ENCODE peak calls at places on chromosomes 12 and 14, in eight cellular contexts. One of them, this sample, is unnamed.

GRCh38 chr14:65006251-65006721 is 19.6 kb downstream of the FNTB start:
- DNase-seq in fibroblast of the aortic adventitia: no peak
- DNase-seq in heart left ventricle: no peak
- DNase-seq in keratinocyte: no peak
- DNase-seq in GM06990: no peak
- DNase-seq in IMR-90: no peak
- DNase-seq in thyroid gland: no peak
- DNase-seq in fibroblast of lung: no peak
- DNase-seq in this sample: no peak

GRCh38 chr12:1630827-1631591 is 2.0 kb downstream of the WNT5B start:
- DNase-seq in fibroblast of the aortic adventitia: no peak
- DNase-seq in heart left ventricle: peak; percentile 56
- DNase-seq in keratinocyte: no peak
- DNase-seq in GM06990: no peak
- DNase-seq in IMR-90: peak; percentile 77
- DNase-seq in thyroid gland: no peak
- DNase-seq in fibroblast of lung: peak; percentile 47
- DNase-seq in this sample: no peak

GRCh38 chr12:97487470-97487869 is 24.9 kb downstream of the RMST start:
- DNase-seq in fibroblast of the aortic adventitia: no peak
- DNase-seq in heart left ventricle: no peak
- DNase-seq in keratinocyte: no peak
- DNase-seq in GM06990: no peak
- DNase-seq in IMR-90: no peak
- DNase-seq in thyroid gland: no peak
- DNase-seq in fibroblast of lung: no peak
- DNase-seq in this sample: no peak

GRCh38 chr12:92912052-92912451 is 17.0 kb downstream of the EEA1 start:
- DNase-seq in fibroblast of the aortic adventitia: peak; percentile 17
- DNase-seq in heart left ventricle: no peak
- DNase-seq in keratinocyte: peak; percentile 92
- DNase-seq in GM06990: peak; percentile 40
- DNase-seq in IMR-90: peak; percentile 32
- DNase-seq in thyroid gland: no peak
- DNase-seq in fibroblast of lung: peak; percentile 17
- DNase-seq in this sample: no peak

GRCh38 chr14:103136388-103137271 is 13.4 kb downstream of the TNFAIP2 start:
- DNase-seq in fibroblast of the aortic adventitia: peak; percentile 58
- DNase-seq in heart left ventricle: no peak
- DNase-seq in keratinocyte: no peak
- DNase-seq in GM06990: no peak
- DNase-seq in IMR-90: peak; percentile 73
- DNase-seq in thyroid gland: no peak
- DNase-seq in fibroblast of lung: peak; percentile 49
- DNase-seq in this sample: no peak

GRCh38 chr12:98424726-98425401 is 90.5 kb upstream of the TMPO start:
- DNase-seq in fibroblast of the aortic adventitia: peak; percentile 87
- DNase-seq in heart left ventricle: peak; percentile 55
- DNase-seq in keratinocyte: peak; percentile 69
- DNase-seq in GM06990: no peak
- DNase-seq in IMR-90: peak; percentile 73
- DNase-seq in thyroid gland: peak; percentile 73
- DNase-seq in fibroblast of lung: peak; percentile 68
- DNase-seq in this sample: peak; percentile 93

GRCh38 chr12:15163001-15163400 is 58.2 kb downstream of the RERG start:
- DNase-seq in fibroblast of the aortic adventitia: no peak
- DNase-seq in heart left ventricle: no peak
- DNase-seq in keratinocyte: no peak
- DNase-seq in GM06990: no peak
- DNase-seq in IMR-90: no peak
- DNase-seq in thyroid gland: no peak
- DNase-seq in fibroblast of lung: no peak
- DNase-seq in this sample: no peak

GRCh38 chr14:91417134-91417982 is at the start of gene CCDC88C:
- DNase-seq in fibroblast of the aortic adventitia: no peak
- DNase-seq in heart left ventricle: peak; percentile 65
- DNase-seq in keratinocyte: no peak
- DNase-seq in GM06990: peak; percentile 80
- DNase-seq in IMR-90: no peak
- DNase-seq in thyroid gland: peak; percentile 63
- DNase-seq in fibroblast of lung: no peak
- DNase-seq in this sample: no peak

GRCh38 chr14:78022059-78022458 is 148.1 kb upstream of the NRXN3 start:
- DNase-seq in fibroblast of the aortic adventitia: peak; percentile 45
- DNase-seq in heart left ventricle: peak; percentile 45
- DNase-seq in keratinocyte: peak; percentile 30
- DNase-seq in GM06990: no peak
- DNase-seq in IMR-90: peak; percentile 16
- DNase-seq in thyroid gland: peak; percentile 62
- DNase-seq in fibroblast of lung: peak; percentile 3
- DNase-seq in this sample: no peak

GRCh38 chr12:96395236-96395635 is 5.0 kb downstream of the CDK17 start:
- DNase-seq in fibroblast of the aortic adventitia: no peak
- DNase-seq in heart left ventricle: no peak
- DNase-seq in keratinocyte: no peak
- DNase-seq in GM06990: no peak
- DNase-seq in IMR-90: no peak
- DNase-seq in thyroid gland: no peak
- DNase-seq in fibroblast of lung: no peak
- DNase-seq in this sample: no peak

GRCh38 chr14:22220427-22220826 is 368.6 kb downstream of the DAD1 start:
- DNase-seq in fibroblast of the aortic adventitia: peak; percentile 15
- DNase-seq in heart left ventricle: no peak
- DNase-seq in keratinocyte: no peak
- DNase-seq in GM06990: no peak
- DNase-seq in IMR-90: peak; percentile 70
- DNase-seq in thyroid gland: no peak
- DNase-seq in fibroblast of lung: peak; percentile 21
- DNase-seq in this sample: no peak

GRCh38 chr12:123882306-123882705 is 90.3 kb downstream of the CCDC92 start:
- DNase-seq in fibroblast of the aortic adventitia: no peak
- DNase-seq in heart left ventricle: no peak
- DNase-seq in keratinocyte: no peak
- DNase-seq in GM06990: no peak
- DNase-seq in IMR-90: no peak
- DNase-seq in thyroid gland: no peak
- DNase-seq in fibroblast of lung: no peak
- DNase-seq in this sample: no peak

GRCh38 chr14:24232645-24233537 is at the start of gene GMPR2:
- DNase-seq in fibroblast of the aortic adventitia: no peak
- DNase-seq in heart left ventricle: no peak
- DNase-seq in keratinocyte: no peak
- DNase-seq in GM06990: no peak
- DNase-seq in IMR-90: no peak
- DNase-seq in thyroid gland: no peak
- DNase-seq in fibroblast of lung: no peak
- DNase-seq in this sample: no peak

GRCh38 chr12:113180333-113180732 is 4.9 kb downstream of the DDX54 start:
- DNase-seq in fibroblast of the aortic adventitia: no peak
- DNase-seq in heart left ventricle: no peak
- DNase-seq in keratinocyte: no peak
- DNase-seq in GM06990: no peak
- DNase-seq in IMR-90: peak; percentile 15
- DNase-seq in thyroid gland: no peak
- DNase-seq in fibroblast of lung: no peak
- DNase-seq in this sample: no peak

GRCh38 chr12:125674554-125674953 is 609.3 kb downstream of the AACS start:
- DNase-seq in fibroblast of the aortic adventitia: peak; percentile 8
- DNase-seq in heart left ventricle: no peak
- DNase-seq in keratinocyte: no peak
- DNase-seq in GM06990: no peak
- DNase-seq in IMR-90: no peak
- DNase-seq in thyroid gland: no peak
- DNase-seq in fibroblast of lung: no peak
- DNase-seq in this sample: no peak

GRCh38 chr14:105894125-105894977 is 368.0 kb downstream of the TMEM121 start:
- DNase-seq in fibroblast of the aortic adventitia: no peak
- DNase-seq in heart left ventricle: no peak
- DNase-seq in keratinocyte: no peak
- DNase-seq in GM06990: no peak
- DNase-seq in IMR-90: no peak
- DNase-seq in thyroid gland: no peak
- DNase-seq in fibroblast of lung: no peak
- DNase-seq in this sample: no peak

GRCh38 chr12:56836317-56836716 is 73.2 kb downstream of the HSD17B6 start:
- DNase-seq in fibroblast of the aortic adventitia: peak; percentile 23
- DNase-seq in heart left ventricle: peak; percentile 27
- DNase-seq in keratinocyte: peak; percentile 84
- DNase-seq in GM06990: no peak
- DNase-seq in IMR-90: no peak
- DNase-seq in thyroid gland: peak; percentile 77
- DNase-seq in fibroblast of lung: peak; percentile 7
- DNase-seq in this sample: peak; percentile 74

DNA sequence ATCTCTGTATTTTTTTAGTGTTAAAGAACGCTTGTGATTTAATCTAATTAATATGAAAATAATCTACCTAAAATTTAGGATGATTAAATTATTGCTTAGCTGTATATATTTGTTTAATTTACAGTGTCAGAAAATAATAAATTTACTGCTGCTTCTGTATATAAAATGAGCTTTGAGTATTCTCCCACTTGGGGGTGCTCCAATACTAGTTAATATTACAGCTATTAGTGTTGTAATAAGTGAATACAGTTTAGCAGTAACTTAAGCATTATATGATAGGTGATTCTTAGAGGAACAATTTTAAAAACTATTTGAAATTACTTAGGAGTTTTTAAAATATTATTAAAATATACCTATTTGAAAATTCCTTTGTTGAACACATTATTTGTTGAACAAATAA is 62.2 kb downstream of the PAPOLA start:
- DNase-seq in fibroblast of the aortic adventitia: peak; percentile 15
- DNase-seq in heart left ventricle: no peak
- DNase-seq in keratinocyte: no peak
- DNase-seq in GM06990: no peak
- DNase-seq in IMR-90: no peak
- DNase-seq in thyroid gland: no peak
- DNase-seq in fibroblast of lung: peak; percentile 21
- DNase-seq in this sample: no peak
- TF ChIP-seq CTCF in fibroblast of the aortic adventitia: no peak
- TF ChIP-seq CTCF in heart left ventricle: no peak
- TF ChIP-seq CTCF in keratinocyte: no peak
- TF ChIP-seq CTCF in GM06990: no peak
- TF ChIP-seq CTCF in IMR-90: peak; percentile 8
- TF ChIP-seq CTCF in thyroid gland: no peak
- TF ChIP-seq CTCF in fibroblast of lung: no peak
- TF ChIP-seq CTCF in this sample: no peak

DNA sequence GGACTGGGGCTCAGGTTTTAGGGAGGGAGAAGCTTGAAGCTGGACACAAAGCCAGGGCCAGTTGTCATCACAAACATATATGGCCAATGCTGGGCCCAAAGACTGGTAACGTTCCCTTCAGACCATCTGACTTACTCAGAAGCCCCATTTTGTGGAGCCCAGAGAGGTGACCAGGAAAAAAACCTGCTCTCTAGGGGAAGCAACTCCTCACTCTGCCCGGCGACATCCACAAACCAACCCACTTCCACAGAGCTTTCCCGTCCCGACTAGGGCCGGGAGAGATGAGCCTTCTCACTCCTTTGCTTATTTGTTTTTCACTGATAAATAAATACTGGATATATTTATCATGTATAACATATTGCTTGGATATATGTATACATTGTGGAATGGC is 180.9 kb upstream of the RTL1 start:
- DNase-seq in fibroblast of the aortic adventitia: no peak
- DNase-seq in heart left ventricle: no peak
- DNase-seq in keratinocyte: no peak
- DNase-seq in GM06990: no peak
- DNase-seq in IMR-90: no peak
- DNase-seq in thyroid gland: no peak
- DNase-seq in fibroblast of lung: no peak
- DNase-seq in this sample: no peak
- H3K4me3 ChIP-seq in fibroblast of the aortic adventitia: no peak overlapping the region
- H3K4me3 ChIP-seq in heart left ventricle: no peak overlapping the region
- H3K4me3 ChIP-seq in keratinocyte: no peak overlapping the region
- H3K4me3 ChIP-seq in GM06990: no peak overlapping the region
- H3K4me3 ChIP-seq in IMR-90: no peak overlapping the region
- H3K4me3 ChIP-seq in thyroid gland: no peak overlapping the region
- H3K4me3 ChIP-seq in fibroblast of lung: no peak overlapping the region
- H3K4me3 ChIP-seq in this sample: no peak overlapping the region

DNA sequence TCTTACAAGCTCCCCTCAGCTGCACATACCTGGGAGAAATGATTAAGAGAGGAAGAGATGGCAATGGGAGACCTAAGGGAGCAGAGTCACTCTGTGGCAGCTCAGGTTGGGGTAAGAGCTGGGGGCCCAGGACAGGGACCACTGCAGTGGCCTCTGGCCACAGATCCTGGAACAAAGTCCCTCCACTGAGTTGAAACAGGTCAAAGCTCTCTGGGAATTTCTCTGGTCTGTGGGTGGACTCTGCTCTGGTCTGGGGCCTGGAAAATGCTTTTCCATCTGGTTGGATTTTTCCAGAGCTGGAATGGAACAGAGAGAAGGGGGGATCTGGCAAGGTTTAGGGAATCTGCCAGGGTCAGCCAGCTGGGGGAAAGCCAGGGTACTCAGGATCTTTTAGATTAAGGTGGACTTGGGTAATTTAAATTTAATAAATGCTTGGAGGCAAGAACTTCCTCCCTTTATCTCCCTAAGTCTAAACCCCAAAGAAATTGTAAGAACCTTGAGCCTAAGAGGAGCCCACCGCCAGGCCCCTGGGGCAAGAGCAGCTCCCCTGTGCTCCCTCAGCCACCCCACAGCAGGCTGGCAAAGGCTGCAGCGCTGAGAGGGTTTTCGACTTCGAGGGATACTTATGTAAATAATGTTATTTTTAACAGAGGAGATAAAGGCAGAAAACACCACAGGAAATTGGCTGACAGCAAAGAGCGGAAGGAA is 3.7 kb downstream of the HOXC10 start:
- DNase-seq in fibroblast of the aortic adventitia: no peak
- DNase-seq in heart left ventricle: no peak
- DNase-seq in keratinocyte: no peak
- DNase-seq in GM06990: no peak
- DNase-seq in IMR-90: no peak
- DNase-seq in thyroid gland: no peak
- DNase-seq in fibroblast of lung: no peak
- DNase-seq in this sample: no peak
- TF ChIP-seq CTCF in fibroblast of the aortic adventitia: no peak
- TF ChIP-seq CTCF in heart left ventricle: no peak
- TF ChIP-seq CTCF in keratinocyte: no peak
- TF ChIP-seq CTCF in GM06990: no peak
- TF ChIP-seq CTCF in IMR-90: no peak
- TF ChIP-seq CTCF in thyroid gland: no peak
- TF ChIP-seq CTCF in fibroblast of lung: no peak
- TF ChIP-seq CTCF in this sample: no peak

DNA sequence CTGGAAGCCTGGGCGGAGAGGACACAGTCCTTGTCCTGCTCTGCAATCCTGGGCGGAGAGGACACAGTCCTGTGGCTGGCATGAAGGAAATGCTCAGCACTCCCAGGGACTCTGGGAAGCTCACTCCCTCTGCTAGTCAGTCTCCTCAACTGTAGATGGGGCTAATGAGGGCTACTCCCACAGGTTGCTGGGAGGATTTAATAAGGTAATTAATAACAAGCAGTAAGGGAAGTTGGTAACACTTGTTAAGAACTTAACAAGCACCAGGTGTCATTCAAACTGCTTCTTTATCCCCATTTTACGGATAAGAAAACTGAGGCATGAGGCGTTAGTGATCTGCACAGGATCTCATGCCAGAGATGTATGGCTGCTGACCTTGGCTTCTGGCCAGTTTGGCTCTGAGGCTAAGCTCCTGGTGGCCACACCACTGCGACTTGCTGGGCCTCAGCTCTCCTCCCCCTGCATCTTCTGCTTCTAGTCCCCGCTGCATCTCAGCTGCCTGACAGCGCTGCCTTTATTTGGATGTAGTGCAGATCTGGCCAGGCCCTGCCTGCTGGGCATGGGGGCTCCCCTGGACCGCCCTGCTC is 54.1 kb upstream of the BEGAIN start:
- DNase-seq in fibroblast of the aortic adventitia: no peak
- DNase-seq in heart left ventricle: no peak
- DNase-seq in keratinocyte: no peak
- DNase-seq in GM06990: no peak
- DNase-seq in IMR-90: no peak
- DNase-seq in thyroid gland: no peak
- DNase-seq in fibroblast of lung: no peak
- DNase-seq in this sample: no peak
- H3K4me3 ChIP-seq in fibroblast of the aortic adventitia: no peak overlapping the region
- H3K4me3 ChIP-seq in heart left ventricle: no peak overlapping the region
- H3K4me3 ChIP-seq in keratinocyte: no peak overlapping the region
- H3K4me3 ChIP-seq in GM06990: no peak overlapping the region
- H3K4me3 ChIP-seq in IMR-90: no peak overlapping the region
- H3K4me3 ChIP-seq in thyroid gland: no peak overlapping the region
- H3K4me3 ChIP-seq in fibroblast of lung: no peak overlapping the region
- H3K4me3 ChIP-seq in this sample: no peak overlapping the region